ENCODE peak calls at places on chromosome 14, in eight cellular contexts. N is NCI-H1092; Y is heart left ventricle; Z is stimulated activated naive CD8-positive, alpha-beta T cell treated with anti-CD3 and anti-CD28 coated beads, Interleukin-15, Interleukin-2, amounts not matched to agents 100 U/mL and 50 U/mL, for 24 hours; L is AG20443; V is ureter; S is T-helper 1 cell; F is activated CD4-positive, alpha-beta T cell treated with anti-CD3 and anti-CD28 coated beads for 48 hours. J is an unnamed sample.

GRCh38 chr14:67566908-67567307 is 33.2 kb downstream of the PIGH start:
- DNase-seq in N (no peak), Y (no peak), Z (no peak), L (no peak), V (no peak), S (no peak), F (no peak), J (peak)

GRCh38 chr14:33026850-33027420 is 88.3 kb downstream of the NPAS3 start:
- DNase-seq in N (no peak), Y (no peak), Z (no peak), L (peak), V (no peak), S (no peak), F (no peak), J (no peak)

GRCh38 chr14:54686219-54686870 is 119.4 kb downstream of the SAMD4A start:
- DNase-seq in N (no peak), Y (peak), Z (no peak), L (peak), V (peak), S (no peak), F (no peak), J (no peak)

GRCh38 chr14:102138935-102139247 is 806 bp upstream of the WDR20 start:
- DNase-seq in N (no peak), Y (no peak), Z (no peak), L (no peak), V (no peak), S (no peak), F (no peak), J (peak)

GRCh38 chr14:77003960-77004710 is 24.4 kb downstream of the IRF2BPL start:
- DNase-seq in N (no peak), Y (no peak), Z (no peak), L (no peak), V (no peak), S (no peak), F (no peak), J (no peak)

GRCh38 chr14:94001501-94002396 is 4.6 kb downstream of the CCDC197 start:
- DNase-seq in N (peak), Y (peak), Z (peak), L (peak), V (peak), S (peak), F (peak), J (peak)

GRCh38 chr14:76495983-76496382 is 120.0 kb downstream of the ESRRB start:
- DNase-seq in N (no peak), Y (no peak), Z (no peak), L (no peak), V (no peak), S (no peak), F (no peak), J (no peak)

GRCh38 chr14:64209428-64210165 is 84.6 kb downstream of the ESR2 start:
- DNase-seq in N (no peak), Y (peak), Z (no peak), L (peak), V (peak), S (no peak), F (no peak), J (peak)

GRCh38 chr14:99326041-99326710 is 54.2 kb upstream of the BCL11B start:
- DNase-seq in N (no peak), Y (no peak), Z (no peak), L (no peak), V (peak), S (no peak), F (no peak), J (peak)

GRCh38 chr14:87149583-87150354 is 843.2 kb downstream of the GALC start:
- DNase-seq in N (no peak), Y (no peak), Z (no peak), L (peak), V (no peak), S (no peak), F (no peak), J (no peak)

GRCh38 chr14:91350813-91351507 is 66.7 kb downstream of the CCDC88C start:
- DNase-seq in N (no peak), Y (no peak), Z (peak), L (no peak), V (no peak), S (no peak), F (peak), J (no peak)

GRCh38 chr14:61761557-61761956 is 663 bp upstream of the SNAPC1 start:
- DNase-seq in N (no peak), Y (no peak), Z (no peak), L (no peak), V (no peak), S (no peak), F (no peak), J (no peak)

GRCh38 chr14:24189460-24189859 is 844 bp upstream of the IPO4 start:
- DNase-seq in N (no peak), Y (no peak), Z (no peak), L (no peak), V (no peak), S (no peak), F (no peak), J (no peak)